ENCODE peak calls at places on chromosomes 4 and X, in six cellular contexts. A is MM.1S; D is stimulated activated CD8-positive, alpha-beta memory T cell treated with anti-CD3 and anti-CD28 coated beads, Interleukin-4, amount 100 ng/mL, for 1 hour; K is A549; X is DMS79 treated with DMSO at 0.1 percent for 48 hours; O is T-cell. U is an unnamed sample.

GRCh38 chrX:47384502-47384901 is 14.1 kb downstream of the ZNF157 start:
- DNase-seq in A (peak; percentile 69), D (peak; percentile 46), K (peak; percentile 14), X (peak; percentile 17), O (peak; percentile 41), U (peak; percentile 40)

GRCh38 chr4:183823394-183823793 is 81.7 kb upstream of the STOX2 start:
- DNase-seq in A (no peak), D (no peak), K (no peak), X (no peak), O (no peak), U (no peak)

GRCh38 chr4:41360911-41361830 is 104.4 kb downstream of the UCHL1 start:
- DNase-seq in A (no peak), D (no peak), K (no peak), X (peak; percentile 42), O (no peak), U (no peak)

GRCh38 chr4:75821966-75822365 is 80.3 kb downstream of the PPEF2 start:
- DNase-seq in A (no peak), D (no peak), K (no peak), X (no peak), O (no peak), U (no peak)

GRCh38 chrX:135009057-135009605 is 13.2 kb downstream of the RTL8B start:
- DNase-seq in A (no peak), D (no peak), K (no peak), X (no peak), O (no peak), U (no peak)

GRCh38 chr4:76801621-76802545 is 96.1 kb downstream of the SOWAHB start:
- DNase-seq in A (no peak), D (no peak), K (no peak), X (no peak), O (no peak), U (no peak)

GRCh38 chrX:131801066-131801465 is 222.0 kb upstream of the STK26 start:
- DNase-seq in A (no peak), D (no peak), K (no peak), X (no peak), O (no peak), U (no peak)

GRCh38 chr4:140238353-140239041 is 84.5 kb upstream of the MAML3 start:
- DNase-seq in A (no peak), D (no peak), K (no peak), X (peak; percentile 69), O (no peak), U (no peak)

GRCh38 chr4:183249854-183250253 is 70.2 kb downstream of the CLDN22 start:
- DNase-seq in A (peak; percentile 42), D (no peak), K (peak; percentile 11), X (peak; percentile 24), O (no peak), U (no peak)

GRCh38 chrX:78024349-78025108 is 55.1 kb upstream of the PGAM4 start:
- DNase-seq in A (peak; percentile 48), D (no peak), K (peak; percentile 18), X (no peak), O (no peak), U (peak; percentile 33)

GRCh38 chrX:15916704-15917084 is 62.1 kb upstream of the AP1S2 start:
- DNase-seq in A (no peak), D (no peak), K (no peak), X (no peak), O (no peak), U (no peak)

GRCh38 chr4:169307581-169307980 is 36.8 kb upstream of the SH3RF1 start:
- DNase-seq in A (no peak), D (no peak), K (no peak), X (no peak), O (no peak), U (no peak)

GRCh38 chrX:39613997-39614679 is 483.6 kb downstream of the BCOR start:
- DNase-seq in A (peak; percentile 92), D (no peak), K (no peak), X (peak; percentile 60), O (no peak), U (no peak)

GRCh38 chrX:148133099-148133725 is 152.1 kb downstream of the FMR1NB start:
- DNase-seq in A (peak; percentile 29), D (no peak), K (no peak), X (no peak), O (no peak), U (no peak)